ENCODE peak calls at places on chromosomes 2 and 18, in five cellular contexts. H is endodermal cell, W is dorsolateral prefrontal cortex, A is GM12864, L is GM10248. D is an unnamed sample.
A peak's percentile ranks its signal among the peaks of the same experiment; 100 is the strongest.

GRCh38 chr2:141393214-141393545 is 737.6 kb downstream of the LRP1B start:
- DNase-seq in H (no peak), W (no peak), A (no peak), L (no peak), D (no peak)

GRCh38 chr2:32900246-32901000 is 46.3 kb upstream of the LTBP1 start:
- DNase-seq in H (peak; percentile 49), W (no peak), A (no peak), L (no peak), D (no peak)

GRCh38 chr2:9637330-9637729 is 6.5 kb upstream of the YWHAQ start:
- DNase-seq in H (peak; percentile 50), W (peak; percentile 43), A (no peak), L (no peak), D (peak; percentile 17)

GRCh38 chr2:191376981-191377629 is 131.9 kb downstream of the MYO1B start:
- DNase-seq in H (peak; percentile 62), W (peak; percentile 68), A (no peak), L (no peak), D (peak; percentile 71)

GRCh38 chr2:174246944-174247381 is 1.4 kb downstream of the OLA1 start:
- DNase-seq in H (peak; percentile 49), W (no peak), A (no peak), L (no peak), D (peak; percentile 40)

GRCh38 chr18:21740474-21740723 is 193 bp upstream of the MIB1 start:
- DNase-seq in H (no peak), W (peak; percentile 99), A (peak; percentile 81), L (peak; percentile 97), D (peak; percentile 99)

GRCh38 chr2:126635281-126635680 is 20.7 kb upstream of the GYPC start:
- DNase-seq in H (no peak), W (no peak), A (no peak), L (no peak), D (no peak)

GRCh38 chr2:42693013-42693575 is 70.8 kb downstream of the OXER1 start:
- DNase-seq in H (no peak), W (no peak), A (no peak), L (no peak), D (no peak)

GRCh38 chr2:191721331-191721730 is 43.4 kb downstream of the NABP1 start:
- DNase-seq in H (peak; percentile 71), W (no peak), A (no peak), L (no peak), D (no peak)

GRCh38 chr2:238585836-238586821 is 159.4 kb downstream of the ASB1 start:
- DNase-seq in H (peak; percentile 36), W (no peak), A (no peak), L (no peak), D (no peak)

GRCh38 chr2:74552914-74553811 is 579 bp downstream of the LOXL3 start:
- DNase-seq in H (peak; percentile 82), W (no peak), A (no peak), L (peak; percentile 61), D (no peak)

GRCh38 chr2:79065176-79065575 is 22.6 kb downstream of the REG1B start:
- DNase-seq in H (no peak), W (peak; percentile 34), A (no peak), L (no peak), D (no peak)
- TF ChIP-seq CTCF in H (no peak), W (no peak), A (no peak), L (no peak), D (no peak)

GRCh38 chr18:34591920-34592444 is 118.1 kb upstream of the DTNA start:
- DNase-seq in H (no peak), W (no peak), A (no peak), L (no peak), D (no peak)

GRCh38 chr18:34594243-34594642 is 115.9 kb upstream of the DTNA start:
- DNase-seq in H (no peak), W (no peak), A (no peak), L (no peak), D (no peak)

GRCh38 chr18:34598136-34598635 is 111.9 kb upstream of the DTNA start:
- DNase-seq in H (no peak), W (no peak), A (no peak), L (no peak), D (no peak)

GRCh38 chr18:34592961-34593382 is 117.1 kb upstream of the DTNA start:
- DNase-seq in H (peak; percentile 83), W (peak; percentile 69), A (no peak), L (no peak), D (peak; percentile 9)

GRCh38 chr18:34595673-34596072 is 114.4 kb upstream of the DTNA start:
- DNase-seq in H (peak; percentile 76), W (no peak), A (no peak), L (no peak), D (peak; percentile 22)
- TF ChIP-seq CTCF in H (peak; percentile 72), W (peak; percentile 9), A (no peak), L (no peak), D (peak; percentile 29)

DNA sequence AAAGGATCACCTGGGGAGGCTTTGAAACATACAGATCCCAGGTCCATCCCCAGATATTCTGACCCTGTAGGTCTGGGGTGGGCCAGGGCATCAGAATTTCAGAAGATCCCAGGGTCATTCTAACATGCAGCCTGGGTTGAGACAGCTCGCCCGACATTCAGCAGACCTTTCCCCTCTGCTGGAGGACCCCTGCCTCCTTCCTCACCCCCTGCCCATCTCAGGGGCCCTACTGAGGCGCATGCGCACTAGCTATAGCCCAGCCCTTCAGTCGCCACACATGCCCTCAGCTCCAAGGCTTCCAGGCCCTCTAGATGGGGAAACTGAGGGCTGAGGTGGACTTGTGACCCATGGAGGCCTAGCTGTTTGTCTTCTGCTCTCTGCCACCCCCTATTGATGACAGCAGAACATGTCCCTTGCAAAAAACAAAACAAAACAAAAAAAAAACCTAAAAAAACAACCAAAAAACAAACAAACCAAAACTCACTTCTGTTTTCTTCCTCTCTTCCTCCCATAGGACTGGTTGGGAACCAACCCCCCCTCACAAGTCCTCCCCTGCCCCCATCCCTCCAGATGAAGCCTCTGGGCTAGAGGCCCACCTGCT is 91.3 kb downstream of the ZBTB7C start:
- DNase-seq in H (no peak), W (no peak), A (no peak), L (no peak), D (no peak)
- TF ChIP-seq CTCF in H (peak; percentile 68), W (peak; percentile 16), A (peak; percentile 37), L (no peak), D (peak; percentile 18)

GRCh38 chr2:132670104-132670960 is at the start of gene LYPD1:
- DNase-seq in H (no peak), W (peak; percentile 53), A (no peak), L (no peak), D (peak; percentile 78)
- TF ChIP-seq CTCF in H (peak; percentile 2), W (no peak), A (no peak), L (no peak), D (no peak)

DNA sequence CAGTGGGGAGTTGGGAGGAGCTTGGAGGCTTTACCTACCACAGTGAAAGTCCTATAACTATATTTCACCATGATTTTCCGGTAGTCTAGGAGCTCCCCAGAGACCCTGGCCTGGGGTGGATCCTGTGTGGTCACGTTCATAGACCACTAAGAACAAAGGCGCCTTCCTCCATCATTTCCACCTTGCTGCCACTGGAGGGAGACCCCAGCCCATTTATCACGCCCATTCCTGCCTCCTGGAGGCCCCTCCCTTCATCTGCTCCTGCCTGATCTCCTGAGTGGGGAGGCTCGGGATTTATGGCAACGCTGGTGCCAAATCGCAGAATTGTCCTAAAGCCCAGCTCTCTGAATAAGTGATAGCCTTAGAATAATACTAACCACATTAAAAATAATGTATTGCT is 507.6 kb upstream of the SPHKAP start:
- DNase-seq in H (peak; percentile 88), W (no peak), A (no peak), L (no peak), D (no peak)
- TF ChIP-seq CTCF in H (peak; percentile 85), W (no peak), A (no peak), L (no peak), D (no peak)

DNA sequence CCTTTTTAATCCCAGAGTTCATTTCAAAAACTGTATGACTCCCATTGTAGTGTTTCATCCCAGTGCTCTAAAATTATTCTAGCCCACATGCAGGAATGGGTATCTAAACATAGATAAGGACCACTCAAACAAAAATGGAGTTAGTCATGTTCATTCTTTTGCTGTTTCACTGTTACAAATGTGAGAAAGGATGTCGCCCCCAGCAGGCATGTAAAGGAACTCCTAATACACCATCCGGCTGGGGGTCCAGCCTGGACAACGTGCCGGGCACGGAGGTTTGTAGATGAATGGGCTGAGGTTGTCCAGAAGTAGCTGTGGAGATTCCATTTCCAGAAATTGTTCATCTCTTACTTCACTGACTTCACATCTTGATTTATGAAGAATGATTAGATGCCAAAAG is 101.9 kb upstream of the RAB12 start:
- DNase-seq in H (no peak), W (no peak), A (no peak), L (no peak), D (peak; percentile 16)
- TF ChIP-seq CTCF in H (peak; percentile 77), W (no peak), A (peak; percentile 48), L (no peak), D (no peak)

GRCh38 chr2:61470965-61471904 is at the start of gene USP34:
- DNase-seq in H (peak; percentile 98), W (peak; percentile 92), A (peak; percentile 79), L (peak; percentile 92), D (peak; percentile 90)
- TF ChIP-seq CTCF in H (peak; percentile 16), W (no peak), A (peak; percentile 10), L (no peak), D (no peak)

D was measured in Calu3.